ENCODE peak calls at places on chromosomes 12 and 14, in six cellular contexts. One of them, this sample, is unnamed.

GRCh38 chr14:91135039-91135438 is 21.2 kb downstream of the DGLUCY start:
- DNase-seq in activated naive CD4-positive, alpha-beta T cell: no peak
- DNase-seq in foreskin melanocyte: no peak
- DNase-seq in HEK293T: no peak
- DNase-seq in upper lobe of left lung: no peak
- DNase-seq in endothelial cell: no peak
- DNase-seq in this sample: no peak

GRCh38 chr12:125186471-125187147 is 121.4 kb downstream of the AACS start:
- DNase-seq in activated naive CD4-positive, alpha-beta T cell: no peak
- DNase-seq in foreskin melanocyte: no peak
- DNase-seq in HEK293T: peak; percentile 31
- DNase-seq in upper lobe of left lung: no peak
- DNase-seq in endothelial cell: no peak
- DNase-seq in this sample: no peak

GRCh38 chr14:35044939-35045797 is 904 bp upstream of the FAM177A1 start:
- DNase-seq in activated naive CD4-positive, alpha-beta T cell: no peak
- DNase-seq in foreskin melanocyte: peak; percentile 61
- DNase-seq in HEK293T: no peak
- DNase-seq in upper lobe of left lung: no peak
- DNase-seq in endothelial cell: no peak
- DNase-seq in this sample: peak; percentile 80

GRCh38 chr12:52175411-52176350 is 16.1 kb downstream of the KRT80 start:
- DNase-seq in activated naive CD4-positive, alpha-beta T cell: no peak
- DNase-seq in foreskin melanocyte: no peak
- DNase-seq in HEK293T: peak; percentile 36
- DNase-seq in upper lobe of left lung: no peak
- DNase-seq in endothelial cell: peak; percentile 57
- DNase-seq in this sample: no peak

GRCh38 chr14:30005114-30005698 is 77.6 kb upstream of the PRKD1 start:
- DNase-seq in activated naive CD4-positive, alpha-beta T cell: no peak
- DNase-seq in foreskin melanocyte: peak; percentile 53
- DNase-seq in HEK293T: peak; percentile 43
- DNase-seq in upper lobe of left lung: no peak
- DNase-seq in endothelial cell: peak; percentile 9
- DNase-seq in this sample: peak; percentile 72

GRCh38 chr14:76373456-76373855 is 2.5 kb upstream of the ESRRB start:
- DNase-seq in activated naive CD4-positive, alpha-beta T cell: no peak
- DNase-seq in foreskin melanocyte: no peak
- DNase-seq in HEK293T: no peak
- DNase-seq in upper lobe of left lung: no peak
- DNase-seq in endothelial cell: no peak
- DNase-seq in this sample: no peak

GRCh38 chr14:87492556-87492955 is 500.4 kb downstream of the GALC start:
- DNase-seq in activated naive CD4-positive, alpha-beta T cell: no peak
- DNase-seq in foreskin melanocyte: no peak
- DNase-seq in HEK293T: no peak
- DNase-seq in upper lobe of left lung: no peak
- DNase-seq in endothelial cell: no peak
- DNase-seq in this sample: no peak

GRCh38 chr12:24944598-24944975 is 4.3 kb downstream of the BCAT1 start:
- DNase-seq in activated naive CD4-positive, alpha-beta T cell: no peak
- DNase-seq in foreskin melanocyte: no peak
- DNase-seq in HEK293T: no peak
- DNase-seq in upper lobe of left lung: no peak
- DNase-seq in endothelial cell: no peak
- DNase-seq in this sample: no peak

GRCh38 chr14:50013198-50013918 is 103.0 kb downstream of the VCPKMT start:
- DNase-seq in activated naive CD4-positive, alpha-beta T cell: no peak
- DNase-seq in foreskin melanocyte: no peak
- DNase-seq in HEK293T: no peak
- DNase-seq in upper lobe of left lung: no peak
- DNase-seq in endothelial cell: no peak
- DNase-seq in this sample: no peak

GRCh38 chr12:67415473-67415872 is 146.3 kb downstream of the CAND1 start:
- DNase-seq in activated naive CD4-positive, alpha-beta T cell: no peak
- DNase-seq in foreskin melanocyte: no peak
- DNase-seq in HEK293T: peak; percentile 37
- DNase-seq in upper lobe of left lung: no peak
- DNase-seq in endothelial cell: peak; percentile 10
- DNase-seq in this sample: peak; percentile 82

GRCh38 chr12:49230176-49230575 is 34.7 kb upstream of the TUBA1C start:
- DNase-seq in activated naive CD4-positive, alpha-beta T cell: no peak
- DNase-seq in foreskin melanocyte: no peak
- DNase-seq in HEK293T: no peak
- DNase-seq in upper lobe of left lung: no peak
- DNase-seq in endothelial cell: no peak
- DNase-seq in this sample: no peak